ENCODE peak calls at places on chromosomes 13 and 19, in ten cellular contexts. P, W, D, E, L, V, T, J, S and I are unnamed samples.
A peak's percentile ranks its signal among the peaks of the same experiment; 100 is the strongest.

GRCh38 chr13:91297503-91297902 is 50.0 kb upstream of the MIR17HG start:
- DNase-seq in P (no peak), W (no peak), D (no peak), E (no peak), L (no peak), V (no peak), T (no peak), J (no peak), S (no peak), I (no peak)

GRCh38 chr13:70042193-70042592 is 65.4 kb upstream of the ATXN8OS start:
- DNase-seq in P (no peak), W (no peak), D (no peak), E (no peak), L (no peak), V (no peak), T (no peak), J (no peak), S (no peak), I (no peak)

GRCh38 chr19:45276284-45276687 is 25.2 kb downstream of the MARK4 start:
- DNase-seq in P (no peak), W (peak; percentile 79), D (no peak), E (no peak), L (no peak), V (no peak), T (peak; percentile 64), J (no peak), S (peak; percentile 24), I (no peak)

GRCh38 chr13:39965309-39965708 is 309.8 kb downstream of the COG6 start:
- DNase-seq in P (no peak), W (no peak), D (no peak), E (no peak), L (no peak), V (no peak), T (no peak), J (no peak), S (no peak), I (no peak)

GRCh38 chr19:10230155-10230903 is 802 bp downstream of the S1PR2 start:
- DNase-seq in P (no peak), W (peak; percentile 51), D (no peak), E (peak; percentile 51), L (peak; percentile 67), V (no peak), T (peak; percentile 56), J (peak; percentile 83), S (peak; percentile 66), I (peak; percentile 66)

GRCh38 chr13:38951525-38952313 is 38.9 kb downstream of the STOML3 start:
- DNase-seq in P (peak; percentile 47), W (no peak), D (no peak), E (no peak), L (peak; percentile 73), V (peak; percentile 63), T (no peak), J (no peak), S (no peak), I (no peak)

GRCh38 chr13:29846475-29847256 is 3.8 kb downstream of the UBL3 start:
- DNase-seq in P (no peak), W (no peak), D (no peak), E (no peak), L (no peak), V (no peak), T (no peak), J (no peak), S (no peak), I (no peak)

GRCh38 chr13:46184277-46184699 is 2.3 kb upstream of the LCP1 start:
- DNase-seq in P (no peak), W (peak; percentile 23), D (no peak), E (peak; percentile 33), L (peak; percentile 43), V (no peak), T (peak; percentile 49), J (peak; percentile 90), S (no peak), I (peak; percentile 55)

GRCh38 chr19:45766919-45767346 is 2.1 kb downstream of the SIX5 start:
- DNase-seq in P (no peak), W (peak; percentile 28), D (no peak), E (no peak), L (no peak), V (peak; percentile 68), T (peak; percentile 24), J (no peak), S (no peak), I (no peak)

GRCh38 chr13:33351324-33351723 is 65.8 kb upstream of the STARD13 start:
- DNase-seq in P (peak; percentile 29), W (peak; percentile 51), D (no peak), E (no peak), L (peak; percentile 28), V (no peak), T (no peak), J (no peak), S (peak; percentile 50), I (no peak)

GRCh38 chr13:44758595-44759221 is 182.6 kb upstream of the TSC22D1 start:
- DNase-seq in P (peak; percentile 99), W (peak; percentile 80), D (no peak), E (no peak), L (peak; percentile 59), V (no peak), T (no peak), J (no peak), S (peak; percentile 84), I (no peak)

GRCh38 chr19:18158471-18158870 is 5.5 kb downstream of the PIK3R2 start:
- DNase-seq in P (no peak), W (no peak), D (no peak), E (no peak), L (no peak), V (no peak), T (no peak), J (no peak), S (no peak), I (no peak)

GRCh38 chr19:18155095-18156087 is 2.4 kb downstream of the PIK3R2 start:
- DNase-seq in P (no peak), W (no peak), D (peak; percentile 76), E (no peak), L (no peak), V (no peak), T (no peak), J (peak; percentile 81), S (no peak), I (no peak)

GRCh38 chr19:18156841-18157464 is 4.0 kb downstream of the PIK3R2 start:
- DNase-seq in P (peak; percentile 84), W (peak; percentile 92), D (peak; percentile 94), E (no peak), L (peak; percentile 96), V (peak; percentile 81), T (peak; percentile 96), J (peak; percentile 89), S (peak; percentile 93), I (no peak)

GRCh38 chr19:18157465-18158063 is 4.6 kb downstream of the PIK3R2 start:
- DNase-seq in P (peak; percentile 70), W (no peak), D (no peak), E (peak; percentile 53), L (no peak), V (no peak), T (peak; percentile 64), J (no peak), S (no peak), I (no peak)

GRCh38 chr19:18156268-18156667 is 3.3 kb downstream of the PIK3R2 start:
- DNase-seq in P (no peak), W (no peak), D (no peak), E (no peak), L (no peak), V (no peak), T (no peak), J (peak; percentile 73), S (no peak), I (no peak)
- TF ChIP-seq CTCF in P (no peak), W (no peak), D (no peak), E (no peak), L (no peak), V (no peak), T (no peak), J (no peak), S (no peak), I (no peak)

GRCh38 chr13:42110410-42111155 is 62.1 kb downstream of the DGKH start:
- DNase-seq in P (peak; percentile 69), W (peak; percentile 88), D (no peak), E (peak; percentile 52), L (peak; percentile 30), V (no peak), T (peak; percentile 24), J (no peak), S (peak; percentile 87), I (peak; percentile 39)
- TF ChIP-seq CTCF in P (peak; percentile 42), W (peak; percentile 65), D (peak; percentile 93), E (peak; percentile 91), L (peak; percentile 66), V (peak; percentile 74), T (peak; percentile 91), J (peak; percentile 69), S (peak; percentile 46), I (peak; percentile 93)

DNA sequence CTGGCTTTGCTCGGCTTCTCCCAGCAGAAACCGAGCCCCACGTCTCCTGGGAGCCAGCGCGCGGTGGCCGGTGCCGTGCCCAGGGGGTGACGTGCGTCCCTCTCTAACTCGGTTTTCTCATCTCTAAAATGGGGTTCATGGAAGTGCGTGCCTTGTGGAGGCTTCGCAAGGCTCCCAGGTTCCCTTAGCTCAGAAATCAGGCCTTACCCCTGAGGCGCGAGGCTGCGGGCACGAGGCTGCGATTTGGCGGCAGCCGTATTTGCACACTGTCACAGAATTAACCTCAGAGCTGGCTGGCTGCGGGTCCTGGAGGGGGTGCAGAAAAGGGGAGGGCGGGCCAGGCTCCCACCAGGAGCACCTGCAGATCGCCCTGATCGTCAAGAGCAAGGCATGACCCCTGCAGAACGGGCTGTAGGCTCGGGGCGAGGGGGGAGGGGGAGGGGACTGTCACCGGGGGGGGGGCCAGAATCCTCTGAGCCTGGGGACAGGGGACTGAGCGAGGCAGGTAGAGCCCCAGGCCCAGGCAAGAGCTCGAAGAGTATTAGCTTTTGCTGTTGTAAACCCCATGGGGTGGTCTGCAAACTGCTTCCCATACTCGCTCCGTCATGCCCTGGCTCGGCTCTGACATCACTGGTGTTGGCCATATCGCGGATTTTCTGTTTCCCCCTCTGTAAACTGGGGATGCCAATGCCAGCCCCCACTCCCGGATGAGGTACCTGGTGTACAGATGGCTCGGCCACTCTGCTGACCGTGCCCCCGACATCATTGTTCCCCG is 62.2 kb downstream of the CCNE1 start:
- DNase-seq in P (no peak), W (no peak), D (no peak), E (no peak), L (no peak), V (no peak), T (no peak), J (peak; percentile 62), S (no peak), I (no peak)
- TF ChIP-seq CTCF in P (no peak), W (no peak), D (no peak), E (no peak), L (no peak), V (no peak), T (peak; percentile 42), J (peak; percentile 61), S (no peak), I (peak; percentile 43)

DNA sequence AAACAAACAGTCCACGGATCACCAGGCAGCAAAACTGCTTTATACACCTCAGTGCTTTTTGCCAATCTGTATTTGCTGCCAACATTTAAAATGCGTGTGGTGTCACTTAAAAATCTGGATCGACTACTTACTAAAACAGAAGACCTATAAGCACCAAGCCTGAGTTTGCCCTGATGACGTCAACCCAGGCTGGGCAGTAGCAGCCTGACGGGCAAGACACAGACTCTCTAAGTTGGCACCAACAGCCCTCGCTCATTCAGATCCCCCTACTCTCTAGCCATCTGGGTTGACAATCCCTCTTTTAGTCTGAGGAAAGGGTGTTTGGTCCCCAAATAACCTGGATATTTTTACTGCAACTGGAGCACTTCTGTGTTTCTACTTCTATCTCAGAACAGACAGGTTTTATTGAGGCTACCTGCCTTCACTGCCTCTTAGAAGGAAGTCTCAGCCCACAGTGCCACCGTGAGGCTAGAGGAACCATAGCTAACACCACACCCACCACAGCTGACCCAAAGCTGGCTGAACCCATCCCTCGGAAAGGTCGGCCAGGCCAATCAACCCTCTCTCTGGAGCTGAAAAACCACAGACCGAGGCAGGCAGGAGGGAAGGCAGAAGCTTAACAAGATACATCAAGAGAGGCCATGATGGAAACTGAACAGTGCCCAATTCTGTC is 6.9 kb downstream of the SUGP2 start:
- DNase-seq in P (peak; percentile 42), W (peak; percentile 31), D (no peak), E (no peak), L (no peak), V (no peak), T (peak; percentile 49), J (no peak), S (no peak), I (no peak)
- TF ChIP-seq CTCF in P (peak; percentile 59), W (peak; percentile 27), D (no peak), E (no peak), L (no peak), V (no peak), T (no peak), J (no peak), S (peak; percentile 12), I (no peak)